ENCODE peak calls at places on chromosomes 16 and 17, in eight cellular contexts. One of them, this sample, is unnamed.

GRCh38 chr16:10577305-10578202 is 2.8 kb downstream of the EMP2 start:
- DNase-seq in fibroblast of lung: no peak
- DNase-seq in GM23248: peak
- DNase-seq in neuronal stem cell: no peak
- DNase-seq in prostate gland: no peak
- DNase-seq in pancreas: peak
- DNase-seq in H7: peak
- DNase-seq in CD8-positive, alpha-beta memory T cell: no peak
- DNase-seq in this sample: peak

GRCh38 chr16:76450890-76451289 is 173.7 kb downstream of the CNTNAP4 start:
- DNase-seq in fibroblast of lung: no peak
- DNase-seq in GM23248: no peak
- DNase-seq in neuronal stem cell: no peak
- DNase-seq in prostate gland: no peak
- DNase-seq in pancreas: no peak
- DNase-seq in H7: no peak
- DNase-seq in CD8-positive, alpha-beta memory T cell: no peak
- DNase-seq in this sample: no peak

GRCh38 chr17:28563475-28563874 is 7.8 kb downstream of the PIGS start:
- DNase-seq in fibroblast of lung: peak
- DNase-seq in GM23248: peak
- DNase-seq in neuronal stem cell: no peak
- DNase-seq in prostate gland: no peak
- DNase-seq in pancreas: no peak
- DNase-seq in H7: no peak
- DNase-seq in CD8-positive, alpha-beta memory T cell: no peak
- DNase-seq in this sample: peak

GRCh38 chr17:66661857-66662256 is 173.1 kb upstream of the CACNG5 start:
- DNase-seq in fibroblast of lung: no peak
- DNase-seq in GM23248: no peak
- DNase-seq in neuronal stem cell: no peak
- DNase-seq in prostate gland: no peak
- DNase-seq in pancreas: no peak
- DNase-seq in H7: peak
- DNase-seq in CD8-positive, alpha-beta memory T cell: no peak
- DNase-seq in this sample: no peak

GRCh38 chr17:75685508-75685907 is 18.4 kb downstream of the SAP30BP start:
- DNase-seq in fibroblast of lung: no peak
- DNase-seq in GM23248: peak
- DNase-seq in neuronal stem cell: no peak
- DNase-seq in prostate gland: no peak
- DNase-seq in pancreas: no peak
- DNase-seq in H7: no peak
- DNase-seq in CD8-positive, alpha-beta memory T cell: no peak
- DNase-seq in this sample: no peak

GRCh38 chr16:3401719-3402397 is 843 bp downstream of the ZNF174 start:
- DNase-seq in fibroblast of lung: peak
- DNase-seq in GM23248: peak
- DNase-seq in neuronal stem cell: peak
- DNase-seq in prostate gland: no peak
- DNase-seq in pancreas: no peak
- DNase-seq in H7: peak
- DNase-seq in CD8-positive, alpha-beta memory T cell: no peak
- DNase-seq in this sample: no peak

GRCh38 chr16:11681977-11682654 is 13.9 kb downstream of the SNN start:
- DNase-seq in fibroblast of lung: no peak
- DNase-seq in GM23248: no peak
- DNase-seq in neuronal stem cell: no peak
- DNase-seq in prostate gland: no peak
- DNase-seq in pancreas: no peak
- DNase-seq in H7: no peak
- DNase-seq in CD8-positive, alpha-beta memory T cell: no peak
- DNase-seq in this sample: no peak

GRCh38 chr17:82235056-82235774 is 6.4 kb downstream of the SLC16A3 start:
- DNase-seq in fibroblast of lung: no peak
- DNase-seq in GM23248: no peak
- DNase-seq in neuronal stem cell: no peak
- DNase-seq in prostate gland: no peak
- DNase-seq in pancreas: no peak
- DNase-seq in H7: no peak
- DNase-seq in CD8-positive, alpha-beta memory T cell: no peak
- DNase-seq in this sample: no peak

GRCh38 chr17:17070931-17071330 is 28.7 kb downstream of the MPRIP start:
- DNase-seq in fibroblast of lung: no peak
- DNase-seq in GM23248: no peak
- DNase-seq in neuronal stem cell: no peak
- DNase-seq in prostate gland: no peak
- DNase-seq in pancreas: no peak
- DNase-seq in H7: no peak
- DNase-seq in CD8-positive, alpha-beta memory T cell: no peak
- DNase-seq in this sample: no peak
- H3K4me3 ChIP-seq in fibroblast of lung: no peak
- H3K4me3 ChIP-seq in GM23248: no peak
- H3K4me3 ChIP-seq in neuronal stem cell: no peak
- H3K4me3 ChIP-seq in prostate gland: no peak
- H3K4me3 ChIP-seq in pancreas: no peak
- H3K4me3 ChIP-seq in H7: no peak
- H3K4me3 ChIP-seq in CD8-positive, alpha-beta memory T cell: no peak
- H3K4me3 ChIP-seq in this sample: no peak

GRCh38 chr17:1715803-1716075 is 5.6 kb upstream of the TLCD2 start:
- DNase-seq in fibroblast of lung: no peak
- DNase-seq in GM23248: no peak
- DNase-seq in neuronal stem cell: no peak
- DNase-seq in prostate gland: no peak
- DNase-seq in pancreas: no peak
- DNase-seq in H7: no peak
- DNase-seq in CD8-positive, alpha-beta memory T cell: no peak
- DNase-seq in this sample: no peak

GRCh38 chr17:1714980-1715802 is 5.0 kb upstream of the TLCD2 start:
- DNase-seq in fibroblast of lung: peak
- DNase-seq in GM23248: peak
- DNase-seq in neuronal stem cell: no peak
- DNase-seq in prostate gland: peak
- DNase-seq in pancreas: peak
- DNase-seq in H7: peak
- DNase-seq in CD8-positive, alpha-beta memory T cell: no peak
- DNase-seq in this sample: peak

GRCh38 chr17:1713160-1713877 is 3.1 kb upstream of the TLCD2 start:
- DNase-seq in fibroblast of lung: no peak
- DNase-seq in GM23248: peak
- DNase-seq in neuronal stem cell: no peak
- DNase-seq in prostate gland: no peak
- DNase-seq in pancreas: no peak
- DNase-seq in H7: no peak
- DNase-seq in CD8-positive, alpha-beta memory T cell: no peak
- DNase-seq in this sample: no peak

GRCh38 chr17:1713878-1714487 is 3.8 kb upstream of the TLCD2 start:
- DNase-seq in fibroblast of lung: peak
- DNase-seq in GM23248: peak
- DNase-seq in neuronal stem cell: peak
- DNase-seq in prostate gland: peak
- DNase-seq in pancreas: peak
- DNase-seq in H7: peak
- DNase-seq in CD8-positive, alpha-beta memory T cell: no peak
- DNase-seq in this sample: peak

DNA sequence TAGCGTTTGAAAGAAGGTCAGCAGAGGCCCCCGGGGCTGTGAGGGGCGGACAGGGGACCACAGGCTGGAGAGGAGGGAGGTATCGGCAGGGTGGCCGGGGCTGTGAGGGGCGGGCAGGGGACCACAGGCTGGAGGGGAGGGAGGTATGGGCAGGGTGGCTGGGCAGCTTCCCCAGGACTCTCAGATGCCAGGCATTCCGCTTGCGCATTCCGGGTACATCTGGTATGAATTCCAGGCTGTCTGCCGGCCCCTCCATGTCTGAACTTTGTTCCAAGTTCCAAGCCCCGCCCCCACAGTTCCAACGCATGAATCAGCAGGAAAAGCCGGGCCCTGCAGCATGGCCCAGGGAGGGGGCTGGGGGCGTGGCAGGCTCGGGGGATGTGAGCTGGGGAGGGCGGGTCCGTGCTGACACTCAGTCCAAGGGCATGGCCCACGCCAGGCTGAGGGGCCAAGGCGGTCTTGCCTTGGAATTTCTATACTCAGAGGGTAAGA is 4.4 kb upstream of the TLCD2 start:
- DNase-seq in fibroblast of lung: peak
- DNase-seq in GM23248: peak
- DNase-seq in neuronal stem cell: peak
- DNase-seq in prostate gland: peak
- DNase-seq in pancreas: peak
- DNase-seq in H7: peak
- DNase-seq in CD8-positive, alpha-beta memory T cell: no peak
- DNase-seq in this sample: peak
- H3K4me3 ChIP-seq in fibroblast of lung: peak
- H3K4me3 ChIP-seq in GM23248: peak
- H3K4me3 ChIP-seq in neuronal stem cell: peak
- H3K4me3 ChIP-seq in prostate gland: peak
- H3K4me3 ChIP-seq in pancreas: peak
- H3K4me3 ChIP-seq in H7: peak
- H3K4me3 ChIP-seq in CD8-positive, alpha-beta memory T cell: no peak
- H3K4me3 ChIP-seq in this sample: peak

DNA sequence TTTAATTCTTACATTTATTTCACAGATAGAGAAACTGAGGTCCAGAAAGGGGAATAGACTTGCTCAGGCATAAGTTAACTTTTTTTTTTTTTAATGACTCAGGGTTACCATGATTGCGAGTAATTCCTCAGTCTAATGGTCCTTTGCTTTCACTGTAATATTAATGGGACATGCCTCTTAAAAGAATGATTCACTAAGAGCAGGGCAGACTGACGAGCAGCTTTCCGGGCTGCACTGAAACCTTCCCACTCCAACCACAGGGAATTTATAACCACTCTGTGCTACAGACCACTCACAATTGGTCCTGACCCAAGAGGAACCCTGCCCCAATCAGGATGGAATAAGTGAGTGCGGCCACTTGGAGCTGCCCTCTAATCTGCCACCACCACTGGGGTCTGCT is 5.7 kb downstream of the HOXB2 start:
- DNase-seq in fibroblast of lung: peak
- DNase-seq in GM23248: peak
- DNase-seq in neuronal stem cell: no peak
- DNase-seq in prostate gland: no peak
- DNase-seq in pancreas: no peak
- DNase-seq in H7: no peak
- DNase-seq in CD8-positive, alpha-beta memory T cell: no peak
- DNase-seq in this sample: no peak
- H3K4me3 ChIP-seq in fibroblast of lung: no peak
- H3K4me3 ChIP-seq in GM23248: no peak
- H3K4me3 ChIP-seq in neuronal stem cell: no peak
- H3K4me3 ChIP-seq in prostate gland: no peak
- H3K4me3 ChIP-seq in pancreas: no peak
- H3K4me3 ChIP-seq in H7: no peak
- H3K4me3 ChIP-seq in CD8-positive, alpha-beta memory T cell: no peak
- H3K4me3 ChIP-seq in this sample: no peak

GRCh38 chr16:86343111-86343642 is 167.2 kb upstream of the FOXF1 start:
- DNase-seq in fibroblast of lung: peak
- DNase-seq in GM23248: peak
- DNase-seq in neuronal stem cell: no peak
- DNase-seq in prostate gland: peak
- DNase-seq in pancreas: no peak
- DNase-seq in H7: peak
- DNase-seq in CD8-positive, alpha-beta memory T cell: no peak
- DNase-seq in this sample: peak
- H3K4me3 ChIP-seq in fibroblast of lung: no peak
- H3K4me3 ChIP-seq in GM23248: peak
- H3K4me3 ChIP-seq in neuronal stem cell: no peak
- H3K4me3 ChIP-seq in prostate gland: no peak
- H3K4me3 ChIP-seq in pancreas: no peak
- H3K4me3 ChIP-seq in H7: no peak
- H3K4me3 ChIP-seq in CD8-positive, alpha-beta memory T cell: no peak
- H3K4me3 ChIP-seq in this sample: no peak

GRCh38 chr17:45888392-45888791 is 6.0 kb upstream of the MAPT start:
- DNase-seq in fibroblast of lung: no peak
- DNase-seq in GM23248: no peak
- DNase-seq in neuronal stem cell: no peak
- DNase-seq in prostate gland: no peak
- DNase-seq in pancreas: no peak
- DNase-seq in H7: no peak
- DNase-seq in CD8-positive, alpha-beta memory T cell: no peak
- DNase-seq in this sample: no peak
- H3K4me3 ChIP-seq in fibroblast of lung: no peak
- H3K4me3 ChIP-seq in GM23248: no peak
- H3K4me3 ChIP-seq in neuronal stem cell: no peak
- H3K4me3 ChIP-seq in prostate gland: no peak
- H3K4me3 ChIP-seq in pancreas: no peak
- H3K4me3 ChIP-seq in H7: no peak
- H3K4me3 ChIP-seq in CD8-positive, alpha-beta memory T cell: no peak
- H3K4me3 ChIP-seq in this sample: no peak

DNA sequence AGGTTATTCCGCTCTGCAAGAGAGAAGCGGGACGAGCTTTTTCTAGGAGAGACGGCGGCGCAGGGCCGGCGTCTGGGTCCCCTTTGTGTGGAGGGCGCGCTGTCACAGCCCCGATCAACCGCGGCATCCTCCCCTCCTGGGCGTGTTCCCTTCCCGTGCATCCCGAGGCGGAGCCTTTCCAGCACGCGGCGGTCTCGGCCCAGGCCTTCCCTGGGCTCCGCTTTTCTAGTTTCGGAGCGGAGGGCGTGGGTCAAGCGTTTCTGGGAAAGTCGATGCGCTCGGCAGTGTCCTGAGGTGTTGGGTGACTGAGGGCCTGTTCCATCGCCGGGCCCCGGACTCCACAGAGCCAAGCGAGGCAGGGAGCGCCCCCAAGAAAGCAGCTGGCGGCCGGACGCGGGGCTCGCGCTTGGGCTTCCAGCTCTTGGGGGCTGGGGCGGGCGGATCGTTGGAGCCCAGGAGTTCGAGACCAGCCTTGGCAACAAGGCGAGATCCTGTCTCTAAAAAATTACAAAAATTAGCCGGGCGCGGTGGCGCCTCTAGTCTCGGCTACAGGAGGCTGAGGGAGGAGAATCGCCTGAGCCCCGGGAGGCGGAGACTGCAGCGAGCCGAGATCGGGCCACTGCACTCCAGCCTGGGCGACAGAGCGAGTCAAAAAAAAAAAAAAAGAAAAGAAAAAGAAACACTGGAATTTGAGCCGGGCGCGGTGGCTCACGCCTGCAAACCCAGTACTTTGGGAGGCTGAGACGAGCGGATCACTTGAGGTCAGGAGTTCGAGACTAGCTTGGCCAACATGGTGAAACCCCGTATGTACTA is 825 bp downstream of the IFT140 start:
- DNase-seq in fibroblast of lung: no peak
- DNase-seq in GM23248: peak
- DNase-seq in neuronal stem cell: peak
- DNase-seq in prostate gland: no peak
- DNase-seq in pancreas: peak
- DNase-seq in H7: no peak
- DNase-seq in CD8-positive, alpha-beta memory T cell: no peak
- DNase-seq in this sample: no peak
- H3K4me3 ChIP-seq in fibroblast of lung: peak
- H3K4me3 ChIP-seq in GM23248: peak
- H3K4me3 ChIP-seq in neuronal stem cell: peak
- H3K4me3 ChIP-seq in prostate gland: peak
- H3K4me3 ChIP-seq in pancreas: peak
- H3K4me3 ChIP-seq in H7: peak
- H3K4me3 ChIP-seq in CD8-positive, alpha-beta memory T cell: no peak
- H3K4me3 ChIP-seq in this sample: no peak

DNA sequence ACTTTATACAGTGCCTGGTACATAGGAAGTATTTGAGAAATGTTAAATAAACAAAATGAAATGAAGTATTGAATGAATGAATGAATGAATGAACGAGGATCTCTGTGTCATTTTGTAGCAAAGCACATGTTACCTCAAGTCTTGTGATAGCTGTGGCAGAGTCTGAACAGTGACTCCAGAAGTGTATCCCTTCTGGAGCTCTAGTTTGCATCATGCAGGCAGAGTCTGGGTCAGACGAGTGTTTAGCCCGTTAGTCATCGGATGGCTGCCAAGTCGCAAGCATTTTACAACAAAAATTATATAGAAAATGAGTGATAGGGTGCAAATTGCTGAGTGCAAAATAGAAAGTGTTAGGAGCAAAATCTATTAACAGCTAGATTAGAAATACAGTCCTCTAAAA is 113.2 kb downstream of the FTO start:
- DNase-seq in fibroblast of lung: peak
- DNase-seq in GM23248: peak
- DNase-seq in neuronal stem cell: no peak
- DNase-seq in prostate gland: no peak
- DNase-seq in pancreas: no peak
- DNase-seq in H7: no peak
- DNase-seq in CD8-positive, alpha-beta memory T cell: no peak
- DNase-seq in this sample: no peak
- H3K4me3 ChIP-seq in fibroblast of lung: no peak
- H3K4me3 ChIP-seq in GM23248: peak
- H3K4me3 ChIP-seq in neuronal stem cell: no peak
- H3K4me3 ChIP-seq in prostate gland: no peak
- H3K4me3 ChIP-seq in pancreas: no peak
- H3K4me3 ChIP-seq in H7: no peak
- H3K4me3 ChIP-seq in CD8-positive, alpha-beta memory T cell: no peak
- H3K4me3 ChIP-seq in this sample: no peak

This sample was measured in thyroid gland.